ENCODE peak calls at places on chromosomes 2 and 18, in six cellular contexts. N is heart right ventricle; L is CD8-positive, alpha-beta T cell; T is mammary epithelial cell; O is PC-3; F is A549. D is an unnamed sample. For H3K4me1, the result is how much of the 10 kb centered on the place peaks cover.

GRCh38 chr2:202703091-202703490 is 68.3 kb downstream of the FAM117B start:
- DNase-seq in L (no peak), O (no peak), F (no peak), N (no peak), T (peak), D (peak)

GRCh38 chr2:206031162-206031784 is 54.7 kb downstream of the INO80D start:
- DNase-seq in L (no peak), N (no peak), F (no peak), T (peak), O (peak), D (peak)

GRCh38 chr2:12192762-12193161 is 446.3 kb downstream of the LPIN1 start:
- DNase-seq in F (no peak), N (no peak), L (no peak), O (no peak), T (no peak), D (no peak)

GRCh38 chr18:63150942-63151421 is 168.6 kb downstream of the BCL2 start:
- DNase-seq in L (no peak), N (no peak), O (no peak), F (no peak), T (no peak), D (no peak)

GRCh38 chr2:55618649-55619055 is 1.2 kb upstream of the PPP4R3B start:
- DNase-seq in N (peak), T (peak), L (peak), O (peak), F (peak), D (peak)

GRCh38 chr18:8705941-8706544 is 687 bp downstream of the MTCL1 start:
- DNase-seq in F (no peak), O (peak), L (no peak), T (peak), N (peak), D (no peak)

GRCh38 chr2:63899639-63900038 is 57.9 kb downstream of the UGP2 start:
- DNase-seq in O (no peak), N (no peak), T (no peak), F (no peak), L (no peak), D (no peak)

GRCh38 chr2:236745420-236746210 is 176.0 kb downstream of the ACKR3 start:
- DNase-seq in F (peak), T (peak), N (no peak), O (peak), L (no peak), D (peak)

GRCh38 chr18:54675076-54675475 is 84.0 kb downstream of the DYNAP start:
- DNase-seq in T (no peak), N (no peak), F (no peak), L (no peak), O (no peak), D (no peak)

GRCh38 chr2:30480703-30481322 is 33.8 kb downstream of the LCLAT1 start:
- DNase-seq in T (no peak), F (no peak), O (no peak), L (no peak), N (no peak), D (no peak)

GRCh38 chr2:219099319-219099718 is 38.6 kb upstream of the IHH start:
- DNase-seq in L (no peak), T (peak), F (no peak), N (no peak), O (peak), D (peak)

GRCh38 chr2:106294182-106294581 is 100.1 kb upstream of the UXS1 start:
- DNase-seq in O (no peak), L (no peak), F (no peak), N (no peak), T (no peak), D (no peak)

GRCh38 chr2:19674051-19675002 is 227.5 kb downstream of the TTC32 start:
- DNase-seq in N (no peak), T (no peak), F (no peak), O (no peak), L (no peak), D (no peak)

GRCh38 chr2:105177546-105178254 is 63.8 kb upstream of the GPR45 start:
- DNase-seq in L (no peak), F (no peak), O (no peak), T (no peak), N (no peak), D (no peak)

GRCh38 chr2:186726938-186727337 is 33.1 kb downstream of the FAM171B start:
- DNase-seq in T (no peak), F (no peak), L (no peak), O (peak), N (no peak), D (no peak)

GRCh38 chr2:10269711-10270610 is 32.7 kb upstream of the HPCAL1 start:
- DNase-seq in N (no peak), L (no peak), O (no peak), T (no peak), F (no peak), D (no peak)

GRCh38 chr18:50297621-50298442 is 10.3 kb upstream of the CXXC1 start:
- DNase-seq in F (peak), O (no peak), T (peak), N (peak), L (peak), D (peak)

GRCh38 chr2:33444961-33445360 is 31.5 kb upstream of the RASGRP3 start:
- DNase-seq in T (no peak), N (no peak), L (no peak), O (no peak), F (no peak), D (no peak)

GRCh38 chr2:207617011-207617671 is 8.1 kb downstream of the METTL21A start:
- DNase-seq in N (no peak), L (no peak), F (peak), T (peak), O (peak), D (peak)

GRCh38 chr2:168562971-168563370 is 106.9 kb downstream of the CERS6 start:
- DNase-seq in N (no peak), F (no peak), O (no peak), L (no peak), T (no peak), D (no peak)

GRCh38 chr2:191128172-191128910 is 22.5 kb downstream of the STAT4 start:
- DNase-seq in F (no peak), N (no peak), O (no peak), L (no peak), T (no peak), D (no peak)

GRCh38 chr18:13703899-13704298 is 22.5 kb downstream of the FAM210A start:
- DNase-seq in F (peak), O (peak), L (no peak), N (no peak), T (no peak), D (no peak)

GRCh38 chr2:138814123-138814883 is 34.1 kb upstream of the NXPH2 start:
- DNase-seq in F (peak), O (peak), L (no peak), N (no peak), T (no peak), D (no peak)

GRCh38 chr18:63131106-63131943 is 188.2 kb downstream of the BCL2 start:
- DNase-seq in N (no peak), T (peak), F (peak), O (peak), L (peak), D (no peak)

GRCh38 chr18:13726972-13727331 is 479 bp downstream of the RNMT start:
- DNase-seq in L (peak), T (peak), O (peak), F (peak), N (no peak), D (peak)

GRCh38 chr2:56271275-56271674 is 87.5 kb downstream of the CCDC85A start:
- DNase-seq in F (no peak), T (no peak), L (no peak), N (no peak), O (no peak), D (no peak)

GRCh38 chr2:28632791-28633190 is 118.8 kb upstream of the PPP1CB start:
- DNase-seq in O (no peak), F (no peak), L (no peak), N (no peak), T (no peak), D (no peak)

DNA sequence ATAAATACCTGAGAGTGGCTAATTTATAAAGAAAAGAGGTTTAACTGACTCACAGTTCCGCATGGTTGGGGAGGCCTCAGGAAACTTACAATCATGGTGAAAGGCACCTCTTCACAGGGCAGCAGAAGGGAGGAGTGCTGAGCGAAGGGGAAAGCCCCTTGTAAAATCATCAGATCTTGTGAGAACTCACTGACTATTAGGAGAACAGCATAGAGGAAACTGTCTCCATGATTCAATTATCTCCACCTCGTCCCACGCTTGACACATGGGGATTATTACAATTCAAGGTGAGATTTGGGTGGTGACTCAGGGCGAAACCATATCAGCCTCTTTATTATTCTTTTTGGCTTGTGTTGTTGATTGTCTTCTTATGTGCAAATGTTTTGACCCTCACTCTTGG is 76.2 kb downstream of the WDR7 start:
- DNase-seq in F (no peak), O (no peak), L (no peak), T (peak), N (no peak), D (no peak)
- H3K4me1 ChIP-seq in F (under half), O (under half), L (under half), T (under half), N (under half), D (under half)

GRCh38 chr2:199452200-199452990 is 5.3 kb downstream of the SATB2 start:
- DNase-seq in N (no peak), L (no peak), O (no peak), F (no peak), T (no peak), D (no peak)
- H3K27ac ChIP-seq in N (no peak), L (no peak), O (no peak), F (no peak), T (no peak), D (no peak)

GRCh38 chr2:239328306-239329191 is 72.3 kb downstream of the HDAC4 start:
- DNase-seq in O (no peak), L (no peak), N (peak), F (no peak), T (no peak), D (no peak)
- H3K4me1 ChIP-seq in O (under half), L (half or more), N (under half), F (under half), T (under half), D (under half)

DNA sequence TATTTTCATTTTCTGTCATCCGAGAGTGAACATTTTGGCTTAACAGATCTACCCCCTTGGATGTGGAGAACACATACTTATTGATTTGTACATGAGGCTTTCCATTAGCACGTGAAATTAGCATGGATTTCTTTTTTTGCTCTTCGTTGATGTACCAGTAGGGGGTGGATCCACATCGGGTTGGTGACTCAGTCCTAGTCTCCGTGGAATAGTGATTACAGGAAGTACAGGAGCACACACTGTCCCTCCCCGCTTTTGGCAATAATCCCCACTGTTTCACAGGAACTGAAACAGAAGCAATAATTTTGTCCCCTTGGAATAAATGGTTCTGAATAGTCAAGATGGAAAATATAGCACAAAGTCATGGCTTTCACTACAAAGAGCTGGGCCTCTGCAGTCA is 229.0 kb downstream of the GALR1 start:
- DNase-seq in N (no peak), F (no peak), O (peak), L (no peak), T (no peak), D (no peak)
- H3K27ac ChIP-seq in N (peak), F (no peak), O (no peak), L (no peak), T (no peak), D (no peak)

DNA sequence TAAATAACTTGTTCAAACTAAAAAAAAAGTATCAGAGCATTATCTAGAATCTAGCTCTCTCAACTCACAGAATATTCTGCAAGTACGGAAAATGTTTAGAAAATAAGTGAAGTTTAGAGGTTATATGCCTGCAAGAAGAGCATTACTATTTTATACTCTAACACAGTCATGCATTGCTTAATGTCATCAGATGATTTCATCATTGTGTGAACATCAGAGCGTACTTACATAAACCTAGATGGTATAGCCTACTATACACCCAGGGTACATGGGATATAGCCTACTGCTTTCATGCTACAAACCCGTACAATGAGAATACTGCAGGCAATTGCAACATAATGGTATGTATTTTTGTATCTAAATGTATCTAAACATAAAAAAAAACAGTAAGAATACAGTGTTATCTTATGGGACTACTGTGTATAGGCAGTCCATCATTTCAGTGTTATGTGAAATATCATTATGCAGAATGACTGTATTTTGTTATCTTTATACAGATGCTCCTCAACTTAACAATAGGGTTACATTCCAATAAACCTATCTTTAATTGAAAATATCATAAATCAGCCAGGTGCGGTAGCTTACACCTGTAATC is 6.0 kb downstream of the NCKAP1 start:
- DNase-seq in O (no peak), F (peak), T (peak), N (no peak), L (no peak), D (no peak)
- H3K4me1 ChIP-seq in O (under half), F (half or more), T (under half), N (half or more), L (under half), D (under half)

GRCh38 chr2:6948081-6949008 is 31.1 kb downstream of the RNF144A start:
- DNase-seq in N (no peak), F (no peak), O (no peak), T (no peak), L (no peak), D (no peak)
- H3K27ac ChIP-seq in N (peak), F (no peak), O (no peak), T (no peak), L (no peak), D (no peak)

DNA sequence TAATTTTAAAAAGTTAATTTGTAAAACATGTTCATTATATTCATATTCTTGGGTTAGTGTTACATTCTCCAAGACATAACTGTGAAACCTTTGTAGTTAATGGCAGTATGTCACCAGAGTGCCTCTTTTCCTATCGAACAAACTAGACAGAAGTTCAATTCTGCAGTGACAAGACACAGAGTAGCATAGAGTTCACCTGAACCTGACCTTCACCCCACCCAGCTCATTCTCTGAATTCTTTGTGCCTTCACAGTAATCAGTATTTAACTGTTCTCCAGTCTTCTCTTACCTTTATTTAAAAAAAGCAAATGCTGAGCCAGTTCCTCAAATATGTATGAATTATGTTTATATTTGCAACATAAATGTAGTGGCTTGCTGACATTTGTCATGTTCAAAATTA is 52.9 kb upstream of the CHMP1B start:
- DNase-seq in N (no peak), L (no peak), T (no peak), O (no peak), F (no peak), D (no peak)
- H3K4me1 ChIP-seq in N (under half), L (under half), T (under half), O (under half), F (under half), D (under half)

DNA sequence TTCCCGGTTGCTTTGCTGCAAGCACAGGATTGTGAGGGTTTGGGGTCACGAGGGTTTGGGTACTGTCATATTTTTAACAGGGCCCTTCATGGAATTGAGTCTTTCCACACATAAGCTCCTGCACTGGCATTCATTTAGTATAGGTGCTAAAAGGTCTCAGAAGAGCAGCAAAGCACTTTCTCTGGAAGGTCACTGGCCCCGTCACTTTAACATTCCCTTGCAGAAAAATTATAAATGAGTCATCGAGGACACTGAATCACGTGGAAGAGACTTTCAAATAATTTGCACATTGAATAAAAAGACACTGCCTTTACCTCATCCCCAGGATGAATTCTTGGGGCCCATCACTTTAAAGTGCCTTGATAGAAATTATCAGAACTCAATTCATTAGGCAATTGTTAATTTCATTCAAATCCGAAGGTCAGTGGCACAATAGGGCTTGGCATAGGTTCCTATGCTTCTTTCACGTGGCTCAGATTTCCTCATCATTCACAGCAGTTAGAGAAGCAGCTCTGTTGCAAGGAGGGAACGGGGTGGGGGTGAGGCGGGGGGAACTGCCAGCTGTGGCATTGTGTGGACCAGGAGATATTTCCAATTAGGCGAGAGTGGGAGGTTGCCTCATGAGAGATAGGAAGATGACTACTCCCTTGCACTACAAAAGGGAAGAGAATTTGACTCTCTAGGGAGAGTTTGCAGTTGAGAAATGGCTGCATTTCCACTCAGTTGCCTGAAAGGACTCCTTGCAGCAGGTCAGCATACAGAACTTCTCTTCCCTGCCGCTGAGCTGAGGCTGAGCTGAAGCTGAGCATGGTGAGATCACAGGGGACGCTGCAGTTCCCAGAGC is 86.4 kb upstream of the NPAS2 start:
- DNase-seq in L (no peak), T (peak), N (peak), O (peak), F (peak), D (no peak)
- H3K27ac ChIP-seq in L (no peak), T (no peak), N (no peak), O (peak), F (peak), D (no peak)

D was measured in foreskin keratinocyte.